ENCODE peak calls at places on chromosomes 13 and 19, in five cellular contexts. One of them, this sample, is unnamed.

GRCh38 chr19:46574533-46574932 is 26.6 kb upstream of the CALM3 start:
- DNase-seq in uterus: no peak
- DNase-seq in cardiac fibroblast: no peak
- DNase-seq in skeletal muscle cell: no peak
- DNase-seq in neural progenitor cell: peak; percentile 9
- DNase-seq in this sample: no peak

GRCh38 chr19:14107581-14108461 is 9.7 kb downstream of the PRKACA start:
- DNase-seq in uterus: no peak
- DNase-seq in cardiac fibroblast: peak; percentile 59
- DNase-seq in skeletal muscle cell: no peak
- DNase-seq in neural progenitor cell: no peak
- DNase-seq in this sample: no peak

GRCh38 chr19:15640294-15640903 is at the start of gene CYP4F3:
- DNase-seq in uterus: peak; percentile 52
- DNase-seq in cardiac fibroblast: no peak
- DNase-seq in skeletal muscle cell: no peak
- DNase-seq in neural progenitor cell: no peak
- DNase-seq in this sample: no peak

GRCh38 chr13:46679369-46680180 is 117.4 kb downstream of the ESD start:
- DNase-seq in uterus: peak; percentile 37
- DNase-seq in cardiac fibroblast: peak; percentile 70
- DNase-seq in skeletal muscle cell: peak; percentile 58
- DNase-seq in neural progenitor cell: peak; percentile 39
- DNase-seq in this sample: peak; percentile 30

GRCh38 chr13:42997381-42997780 is 5.3 kb upstream of the EPSTI1 start:
- DNase-seq in uterus: no peak
- DNase-seq in cardiac fibroblast: peak; percentile 76
- DNase-seq in skeletal muscle cell: no peak
- DNase-seq in neural progenitor cell: no peak
- DNase-seq in this sample: no peak

GRCh38 chr19:51259348-51260245 is 8.7 kb downstream of the SIGLECL1 start:
- DNase-seq in uterus: no peak
- DNase-seq in cardiac fibroblast: peak; percentile 51
- DNase-seq in skeletal muscle cell: no peak
- DNase-seq in neural progenitor cell: peak; percentile 53
- DNase-seq in this sample: no peak

GRCh38 chr19:8259142-8259921 is 48.8 kb downstream of the CD320 start:
- DNase-seq in uterus: no peak
- DNase-seq in cardiac fibroblast: no peak
- DNase-seq in skeletal muscle cell: no peak
- DNase-seq in neural progenitor cell: no peak
- DNase-seq in this sample: no peak

GRCh38 chr13:50400035-50400726 is 384.9 kb downstream of the KCNRG start:
- DNase-seq in uterus: peak; percentile 42
- DNase-seq in cardiac fibroblast: peak; percentile 69
- DNase-seq in skeletal muscle cell: no peak
- DNase-seq in neural progenitor cell: no peak
- DNase-seq in this sample: no peak

GRCh38 chr19:46728693-46729339 is 11.9 kb upstream of the PRKD2 start:
- DNase-seq in uterus: peak; percentile 75
- DNase-seq in cardiac fibroblast: peak; percentile 69
- DNase-seq in skeletal muscle cell: no peak
- DNase-seq in neural progenitor cell: peak; percentile 80
- DNase-seq in this sample: no peak

GRCh38 chr13:97574926-97575325 is 141.0 kb downstream of the RAP2A start:
- DNase-seq in uterus: no peak
- DNase-seq in cardiac fibroblast: peak; percentile 62
- DNase-seq in skeletal muscle cell: no peak
- DNase-seq in neural progenitor cell: peak; percentile 53
- DNase-seq in this sample: no peak

GRCh38 chr19:46766569-46767317 is 20.5 kb upstream of the STRN4 start:
- DNase-seq in uterus: no peak
- DNase-seq in cardiac fibroblast: no peak
- DNase-seq in skeletal muscle cell: no peak
- DNase-seq in neural progenitor cell: peak; percentile 69
- DNase-seq in this sample: no peak

GRCh38 chr19:33194884-33195710 is 967 bp downstream of the LRP3 start:
- DNase-seq in uterus: peak; percentile 45
- DNase-seq in cardiac fibroblast: peak; percentile 65
- DNase-seq in skeletal muscle cell: no peak
- DNase-seq in neural progenitor cell: peak; percentile 59
- DNase-seq in this sample: no peak

GRCh38 chr19:13681509-13681908 is 82.8 kb upstream of the MRI1 start:
- DNase-seq in uterus: no peak
- DNase-seq in cardiac fibroblast: peak; percentile 4
- DNase-seq in skeletal muscle cell: peak; percentile 39
- DNase-seq in neural progenitor cell: no peak
- DNase-seq in this sample: no peak

GRCh38 chr19:23515551-23515950 is 120.3 kb upstream of the ZNF91 start:
- DNase-seq in uterus: no peak
- DNase-seq in cardiac fibroblast: no peak
- DNase-seq in skeletal muscle cell: no peak
- DNase-seq in neural progenitor cell: no peak
- DNase-seq in this sample: no peak

GRCh38 chr13:46491641-46492040 is 61.3 kb upstream of the LRCH1 start:
- DNase-seq in uterus: no peak
- DNase-seq in cardiac fibroblast: no peak
- DNase-seq in skeletal muscle cell: no peak
- DNase-seq in neural progenitor cell: no peak
- DNase-seq in this sample: no peak

GRCh38 chr19:11223208-11223607 is 16.2 kb upstream of the ANGPTL8 start:
- DNase-seq in uterus: no peak
- DNase-seq in cardiac fibroblast: no peak
- DNase-seq in skeletal muscle cell: no peak
- DNase-seq in neural progenitor cell: no peak
- DNase-seq in this sample: no peak

GRCh38 chr19:43105496-43105895 is 23.0 kb upstream of the PSG2 start:
- DNase-seq in uterus: no peak
- DNase-seq in cardiac fibroblast: no peak
- DNase-seq in skeletal muscle cell: no peak
- DNase-seq in neural progenitor cell: no peak
- DNase-seq in this sample: no peak

GRCh38 chr13:112782433-112783010 is 92.7 kb downstream of the ATP11A start:
- DNase-seq in uterus: no peak
- DNase-seq in cardiac fibroblast: no peak
- DNase-seq in skeletal muscle cell: no peak
- DNase-seq in neural progenitor cell: no peak
- DNase-seq in this sample: no peak

GRCh38 chr13:45949161-45949560 is 97.6 kb upstream of the SIAH3 start:
- DNase-seq in uterus: no peak
- DNase-seq in cardiac fibroblast: peak; percentile 31
- DNase-seq in skeletal muscle cell: peak; percentile 23
- DNase-seq in neural progenitor cell: no peak
- DNase-seq in this sample: no peak

GRCh38 chr13:24232037-24232436 is 71.5 kb downstream of the SPATA13 start:
- DNase-seq in uterus: no peak
- DNase-seq in cardiac fibroblast: no peak
- DNase-seq in skeletal muscle cell: no peak
- DNase-seq in neural progenitor cell: no peak
- DNase-seq in this sample: no peak

GRCh38 chr19:10553943-10554381 is 10.3 kb downstream of the ATG4D start:
- DNase-seq in uterus: no peak
- DNase-seq in cardiac fibroblast: no peak
- DNase-seq in skeletal muscle cell: no peak
- DNase-seq in neural progenitor cell: no peak
- DNase-seq in this sample: no peak

GRCh38 chr19:21134934-21135366 is 6.9 kb upstream of the ZNF431 start:
- DNase-seq in uterus: no peak
- DNase-seq in cardiac fibroblast: no peak
- DNase-seq in skeletal muscle cell: no peak
- DNase-seq in neural progenitor cell: no peak
- DNase-seq in this sample: no peak

GRCh38 chr19:55027472-55028337 is 10.4 kb downstream of the GP6 start:
- DNase-seq in uterus: no peak
- DNase-seq in cardiac fibroblast: no peak
- DNase-seq in skeletal muscle cell: no peak
- DNase-seq in neural progenitor cell: no peak
- DNase-seq in this sample: no peak

GRCh38 chr19:17496337-17496997 is 15.0 kb upstream of the PGLS start:
- DNase-seq in uterus: peak; percentile 40
- DNase-seq in cardiac fibroblast: peak; percentile 73
- DNase-seq in skeletal muscle cell: no peak
- DNase-seq in neural progenitor cell: peak; percentile 83
- DNase-seq in this sample: no peak

GRCh38 chr19:40646564-40647254 is 43.7 kb downstream of the NUMBL start:
- DNase-seq in uterus: no peak
- DNase-seq in cardiac fibroblast: no peak
- DNase-seq in skeletal muscle cell: no peak
- DNase-seq in neural progenitor cell: no peak
- DNase-seq in this sample: no peak

GRCh38 chr19:3135961-3136683 is at the start of gene GNA15:
- DNase-seq in uterus: no peak
- DNase-seq in cardiac fibroblast: no peak
- DNase-seq in skeletal muscle cell: no peak
- DNase-seq in neural progenitor cell: no peak
- DNase-seq in this sample: no peak

GRCh38 chr19:19064098-19064722 is 416 bp downstream of the SLC25A42 start:
- DNase-seq in uterus: no peak
- DNase-seq in cardiac fibroblast: no peak
- DNase-seq in skeletal muscle cell: no peak
- DNase-seq in neural progenitor cell: no peak
- DNase-seq in this sample: no peak

DNA sequence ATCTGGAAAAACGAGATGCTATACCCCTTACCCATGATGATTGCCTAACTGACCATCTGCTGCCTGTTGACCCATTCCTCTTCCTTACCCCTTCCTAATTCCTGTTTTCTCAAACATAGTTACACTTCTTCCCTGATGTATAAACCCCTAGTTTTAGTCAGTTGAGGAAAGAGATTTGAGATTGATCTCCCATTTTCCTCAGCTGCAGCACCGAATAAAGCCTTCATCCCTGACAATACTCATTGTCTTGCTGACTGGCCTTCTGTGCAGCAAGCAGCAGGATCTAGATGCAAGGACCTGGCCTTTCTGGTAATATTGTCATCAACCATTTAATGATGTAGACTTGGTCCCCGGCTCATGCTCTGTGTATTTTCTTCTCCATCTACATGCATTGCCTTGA is 999 bp upstream of the ZNF264 start:
- DNase-seq in uterus: no peak
- DNase-seq in cardiac fibroblast: no peak
- DNase-seq in skeletal muscle cell: no peak
- DNase-seq in neural progenitor cell: no peak
- DNase-seq in this sample: no peak
- H3K4me3 ChIP-seq in uterus: no peak overlapping the region
- H3K4me3 ChIP-seq in cardiac fibroblast: no peak overlapping the region
- H3K4me3 ChIP-seq in skeletal muscle cell: no peak overlapping the region
- H3K4me3 ChIP-seq in neural progenitor cell: peak overlapping the region; percentile 92
- H3K4me3 ChIP-seq in this sample: no peak overlapping the region

GRCh38 chr13:82688400-82688999 is 1193.8 kb downstream of the SLITRK1 start:
- DNase-seq in uterus: no peak
- DNase-seq in cardiac fibroblast: peak; percentile 13
- DNase-seq in skeletal muscle cell: no peak
- DNase-seq in neural progenitor cell: no peak
- DNase-seq in this sample: no peak
- H3K4me3 ChIP-seq in uterus: peak overlapping the region; percentile 18
- H3K4me3 ChIP-seq in cardiac fibroblast: peak overlapping the region; percentile 2
- H3K4me3 ChIP-seq in skeletal muscle cell: no peak overlapping the region
- H3K4me3 ChIP-seq in neural progenitor cell: no peak overlapping the region
- H3K4me3 ChIP-seq in this sample: peak overlapping the region; percentile 22

GRCh38 chr13:29301027-29301426 is 294.5 kb downstream of the SLC7A1 start:
- DNase-seq in uterus: no peak
- DNase-seq in cardiac fibroblast: no peak
- DNase-seq in skeletal muscle cell: no peak
- DNase-seq in neural progenitor cell: no peak
- DNase-seq in this sample: no peak
- H3K4me3 ChIP-seq in uterus: no peak overlapping the region
- H3K4me3 ChIP-seq in cardiac fibroblast: no peak overlapping the region
- H3K4me3 ChIP-seq in skeletal muscle cell: no peak overlapping the region
- H3K4me3 ChIP-seq in neural progenitor cell: no peak overlapping the region
- H3K4me3 ChIP-seq in this sample: no peak overlapping the region

DNA sequence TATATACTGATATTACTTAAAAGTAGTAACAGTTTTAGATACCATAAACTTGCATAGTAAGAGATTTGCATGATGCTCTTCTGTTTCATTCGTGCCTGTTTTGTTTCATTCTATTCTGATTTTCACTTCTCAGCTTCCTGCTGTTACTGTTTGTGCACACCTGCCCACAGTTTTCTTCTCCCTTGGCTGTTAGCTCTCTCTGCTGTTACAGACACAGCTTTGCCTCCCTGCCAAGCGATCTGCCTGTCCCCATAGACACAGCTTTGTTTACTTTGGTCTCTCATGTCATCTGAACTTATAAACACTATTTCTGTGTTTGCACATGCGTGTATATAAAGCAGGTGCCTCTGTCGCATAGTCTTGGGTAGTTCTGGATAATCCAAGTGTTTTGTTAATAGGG is 21.4 kb upstream of the UPF3A start:
- DNase-seq in uterus: no peak
- DNase-seq in cardiac fibroblast: no peak
- DNase-seq in skeletal muscle cell: no peak
- DNase-seq in neural progenitor cell: no peak
- DNase-seq in this sample: no peak
- H3K4me3 ChIP-seq in uterus: no peak overlapping the region
- H3K4me3 ChIP-seq in cardiac fibroblast: no peak overlapping the region
- H3K4me3 ChIP-seq in skeletal muscle cell: no peak overlapping the region
- H3K4me3 ChIP-seq in neural progenitor cell: no peak overlapping the region
- H3K4me3 ChIP-seq in this sample: no peak overlapping the region

DNA sequence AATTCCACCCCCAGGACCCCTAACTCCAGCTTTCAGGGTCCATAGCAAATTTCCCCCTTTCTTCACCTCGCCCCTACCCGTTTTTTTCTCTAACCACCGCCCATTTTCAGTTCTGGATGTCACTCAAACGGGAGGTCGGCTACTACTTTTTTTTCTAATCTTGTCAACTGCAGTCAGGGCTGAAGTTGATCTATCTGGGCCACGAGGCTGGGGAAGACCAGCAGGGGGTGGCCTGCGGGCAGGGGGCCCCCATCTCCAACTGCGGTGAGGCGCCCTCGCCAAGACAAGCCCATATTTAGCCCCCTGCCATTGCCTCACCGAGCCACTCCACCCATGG is 748 bp downstream of the LHFPL6 start:
- DNase-seq in uterus: no peak
- DNase-seq in cardiac fibroblast: no peak
- DNase-seq in skeletal muscle cell: no peak
- DNase-seq in neural progenitor cell: no peak
- DNase-seq in this sample: no peak
- H3K4me3 ChIP-seq in uterus: peak overlapping the region; percentile 80
- H3K4me3 ChIP-seq in cardiac fibroblast: peak overlapping the region; percentile 93
- H3K4me3 ChIP-seq in skeletal muscle cell: peak overlapping the region; percentile 74
- H3K4me3 ChIP-seq in neural progenitor cell: peak overlapping the region; percentile 84
- H3K4me3 ChIP-seq in this sample: peak overlapping the region; percentile 90

DNA sequence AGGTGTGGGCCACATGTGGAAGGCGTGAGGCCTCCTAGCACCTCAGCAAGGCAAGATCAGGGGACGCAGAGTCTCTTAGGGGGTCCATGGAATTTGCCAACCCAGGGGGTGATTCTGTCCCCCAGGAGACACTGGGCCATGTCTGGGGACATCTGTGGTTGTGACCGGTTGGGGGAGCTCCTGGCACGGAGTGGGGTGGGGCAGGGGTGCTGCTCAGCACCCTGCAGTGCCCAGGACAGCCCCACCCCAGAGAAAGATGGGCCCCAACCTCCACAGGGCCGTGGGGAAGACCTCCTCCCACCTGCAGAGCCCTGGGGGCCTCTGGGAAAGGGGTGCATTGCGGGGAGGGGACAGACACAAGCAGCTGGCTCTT is 4.0 kb downstream of the MKNK2 start:
- DNase-seq in uterus: no peak
- DNase-seq in cardiac fibroblast: no peak
- DNase-seq in skeletal muscle cell: no peak
- DNase-seq in neural progenitor cell: no peak
- DNase-seq in this sample: no peak
- H3K4me3 ChIP-seq in uterus: no peak overlapping the region
- H3K4me3 ChIP-seq in cardiac fibroblast: no peak overlapping the region
- H3K4me3 ChIP-seq in skeletal muscle cell: no peak overlapping the region
- H3K4me3 ChIP-seq in neural progenitor cell: no peak overlapping the region
- H3K4me3 ChIP-seq in this sample: no peak overlapping the region

This sample was measured in BJ.